ENCODE peak calls at places on chromosome 2, in five cellular contexts. N is heart left ventricle, Z is endothelial cell of umbilical vein, S is HCT116, M is stomach. O is an unnamed sample.

GRCh38 chr2:206989306-206989705 is 50.0 kb downstream of the CPO start:
- DNase-seq in S (peak; percentile 43), M (peak; percentile 44), Z (peak; percentile 19), N (no peak), O (no peak)

GRCh38 chr2:215685218-215685962 is 249.5 kb upstream of the FN1 start:
- DNase-seq in M (no peak), N (no peak), Z (no peak), S (no peak), O (no peak)

GRCh38 chr2:160715428-160715827 is 221.8 kb upstream of the RBMS1 start:
- DNase-seq in S (no peak), M (no peak), N (no peak), Z (no peak), O (no peak)

GRCh38 chr2:212032032-212032431 is 506.6 kb downstream of the ERBB4 start:
- DNase-seq in S (no peak), M (no peak), Z (peak; percentile 53), N (no peak), O (no peak)

GRCh38 chr2:6877402-6878305 is at the start of gene RSAD2:
- DNase-seq in N (no peak), S (no peak), Z (peak; percentile 37), M (peak; percentile 40), O (no peak)

GRCh38 chr2:161250864-161251436 is 57.3 kb upstream of the PSMD14 start:
- DNase-seq in M (no peak), N (no peak), Z (peak; percentile 73), S (peak; percentile 69), O (no peak)

GRCh38 chr2:97546711-97547110 is 43.0 kb downstream of the ANKRD36B start:
- DNase-seq in S (no peak), Z (peak; percentile 51), N (no peak), M (no peak), O (no peak)

GRCh38 chr2:100321881-100322820 is at the start of gene LONRF2:
- DNase-seq in M (peak; percentile 52), Z (no peak), S (no peak), N (peak; percentile 54), O (no peak)

GRCh38 chr2:73343992-73344391 is 41.6 kb upstream of the ALMS1 start:
- DNase-seq in N (no peak), M (no peak), S (no peak), Z (no peak), O (no peak)

GRCh38 chr2:64405476-64406406 is 48.2 kb upstream of the LGALSL start:
- DNase-seq in Z (peak; percentile 32), S (no peak), N (no peak), M (no peak), O (peak; percentile 90)

GRCh38 chr2:216688731-216689360 is 6.5 kb downstream of the IGFBP5 start:
- DNase-seq in S (no peak), N (peak; percentile 77), Z (no peak), M (peak; percentile 62), O (no peak)

GRCh38 chr2:127829845-127830246 is 18.9 kb upstream of the WDR33 start:
- DNase-seq in N (no peak), S (no peak), Z (no peak), M (peak; percentile 34), O (no peak)

GRCh38 chr2:207048421-207048820 is 109.1 kb downstream of the CPO start:
- DNase-seq in Z (no peak), S (no peak), N (no peak), M (no peak), O (no peak)

GRCh38 chr2:51329512-51329911 is 297.6 kb upstream of the NRXN1 start:
- DNase-seq in M (no peak), S (no peak), Z (no peak), N (no peak), O (no peak)

GRCh38 chr2:51322612-51323011 is 290.7 kb upstream of the NRXN1 start:
- DNase-seq in Z (no peak), M (no peak), S (no peak), N (no peak), O (no peak)

DNA sequence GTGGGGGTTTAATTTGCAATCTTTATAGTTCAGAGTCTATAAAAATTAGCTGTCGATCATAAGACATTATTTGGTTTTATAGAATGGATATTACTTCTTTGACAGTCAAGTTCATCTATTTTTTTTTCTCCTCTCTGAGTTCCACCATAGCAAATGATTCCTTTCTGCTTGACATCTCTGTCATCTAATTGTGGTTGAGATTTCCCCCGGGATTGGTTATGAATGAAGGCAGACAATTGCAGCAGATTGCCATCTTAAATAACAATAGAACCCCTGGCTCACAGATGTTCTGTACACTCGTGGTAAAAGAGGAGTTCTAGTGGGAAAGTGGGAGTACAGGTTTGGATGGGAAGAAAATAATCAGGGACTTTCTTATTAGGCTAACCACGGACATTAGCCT is 292.1 kb upstream of the NRXN1 start:
- DNase-seq in M (no peak), S (no peak), Z (no peak), N (no peak), O (no peak)
- TF ChIP-seq POLR2A in M (no peak), S (no peak), Z (no peak), N (no peak), O (no peak)

DNA sequence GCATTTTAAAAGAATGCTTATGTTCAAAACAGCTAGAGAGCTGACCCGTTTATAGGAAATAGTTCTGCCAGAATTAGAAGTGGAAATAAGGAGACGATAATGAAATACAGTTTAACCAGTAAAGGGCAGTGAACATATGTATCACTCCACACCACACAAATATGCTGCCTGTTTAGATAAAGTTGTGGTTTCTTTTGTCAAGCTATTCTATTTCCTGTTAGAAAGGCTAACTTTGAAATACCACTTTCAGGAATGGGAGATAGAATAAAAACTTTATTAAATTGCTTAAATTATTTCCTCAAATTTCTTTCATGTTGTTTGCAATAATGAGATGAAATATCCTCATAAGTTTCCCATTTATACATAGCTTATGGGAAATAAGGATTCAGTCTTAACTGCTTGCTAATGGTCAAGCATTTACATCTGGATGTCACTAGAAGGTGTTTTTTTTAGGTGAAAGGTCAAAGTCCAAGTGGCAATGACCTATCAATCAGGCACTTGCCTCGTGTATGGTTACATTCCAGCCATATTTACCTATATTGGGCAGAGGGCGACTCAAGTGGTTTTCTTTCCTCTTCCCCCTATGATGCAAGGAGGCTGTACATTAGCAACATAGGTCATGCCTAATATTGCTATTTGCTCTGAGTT is 148.9 kb downstream of the ZEB2 start:
- DNase-seq in Z (peak; percentile 38), M (no peak), N (no peak), S (no peak), O (no peak)
- TF ChIP-seq POLR2A in Z (no peak), M (no peak), N (no peak), S (no peak), O (no peak)

GRCh38 chr2:53786371-53787254 is at the start of the genes ASB3 and ERLEC1:
- DNase-seq in N (peak; percentile 93), S (peak; percentile 76), M (peak; percentile 88), Z (peak; percentile 87), O (peak; percentile 97)
- TF ChIP-seq POLR2A in N (peak; percentile 68), S (peak; percentile 48), M (no peak), Z (peak; percentile 66), O (no peak)

GRCh38 chr2:94982156-94982555 is 43.4 kb upstream of the MAL start:
- DNase-seq in M (no peak), N (no peak), S (no peak), Z (no peak), O (peak; percentile 29)
- TF ChIP-seq POLR2A in M (no peak), N (no peak), S (no peak), Z (no peak), O (no peak)

DNA sequence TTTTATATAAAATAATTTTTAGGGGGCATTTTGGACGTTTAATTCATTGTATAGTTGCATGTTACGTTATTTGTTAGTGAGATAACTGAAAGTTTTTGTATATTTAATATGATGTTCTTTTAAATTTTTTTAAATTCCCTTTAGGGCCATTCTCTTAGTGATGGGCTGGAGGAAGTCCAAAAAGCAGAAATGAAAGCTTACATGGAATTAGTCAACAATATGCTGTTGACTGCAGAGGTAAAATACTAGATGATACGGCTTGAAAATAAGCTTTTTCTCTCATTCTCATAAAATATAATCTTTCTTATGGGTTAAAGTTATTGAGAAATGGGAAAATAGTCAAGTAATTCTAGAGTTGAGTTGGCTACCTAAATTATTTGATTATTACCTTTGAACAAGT is 58.9 kb downstream of the MTX2 start:
- DNase-seq in S (no peak), N (no peak), Z (no peak), M (no peak), O (no peak)
- TF ChIP-seq POLR2A in S (no peak), N (no peak), Z (no peak), M (no peak), O (no peak)